ENCODE peak calls at places on chromosomes 2 and 18, in five cellular contexts. I, K, N, H and J are unnamed samples. For H3K4me1, the result is how much of the 10 kb centered on the place peaks cover.

GRCh38 chr2:128635361-128635900 is 316.8 kb upstream of the HS6ST1 start:
- DNase-seq in I (no peak), H (peak), N (no peak), K (peak), J (no peak)

GRCh38 chr2:218273908-218274249 is 3.6 kb downstream of the PNKD start:
- DNase-seq in K (no peak), I (peak), N (no peak), H (no peak), J (no peak)

GRCh38 chr2:174021056-174021656 is 56.0 kb upstream of the SP3 start:
- DNase-seq in K (no peak), H (no peak), N (no peak), I (no peak), J (no peak)

GRCh38 chr2:235642446-235643107 is 148.7 kb downstream of the AGAP1 start:
- DNase-seq in K (no peak), I (no peak), N (no peak), H (no peak), J (no peak)

GRCh38 chr2:218378053-218378452 is 4.0 kb upstream of the SLC11A1 start:
- DNase-seq in K (no peak), I (no peak), N (no peak), H (no peak), J (no peak)

GRCh38 chr2:210072493-210072892 is 70.1 kb downstream of the RPE start:
- DNase-seq in N (no peak), I (no peak), H (no peak), K (no peak), J (no peak)

GRCh38 chr2:9594361-9595063 is 36.3 kb downstream of the YWHAQ start:
- DNase-seq in K (peak), N (peak), I (no peak), H (no peak), J (no peak)

GRCh38 chr18:58355243-58355642 is 273.6 kb downstream of the ALPK2 start:
- DNase-seq in H (no peak), I (no peak), K (no peak), N (no peak), J (no peak)

GRCh38 chr2:143110759-143111428 is 18.3 kb upstream of the ARHGAP15 start:
- DNase-seq in N (peak), H (peak), I (peak), K (no peak), J (no peak)

GRCh38 chr2:236250909-236251579 is 13.2 kb downstream of the ASB18 start:
- DNase-seq in N (no peak), H (no peak), K (no peak), I (no peak), J (no peak)

GRCh38 chr2:134199123-134199522 is 54.7 kb upstream of the MGAT5 start:
- DNase-seq in N (no peak), H (no peak), I (no peak), K (no peak), J (no peak)

GRCh38 chr2:73238976-73239375 is 4.9 kb downstream of the CCT7 start:
- DNase-seq in I (no peak), N (no peak), H (no peak), K (no peak), J (no peak)

GRCh38 chr18:8001711-8002110 is 434.6 kb downstream of the PTPRM start:
- DNase-seq in H (no peak), N (no peak), I (no peak), K (no peak), J (no peak)

GRCh38 chr18:21820811-21821143 is 80.2 kb downstream of the MIB1 start:
- DNase-seq in H (no peak), K (no peak), N (no peak), I (no peak), J (no peak)

GRCh38 chr2:198273670-198274069 is 469.3 kb downstream of the PLCL1 start:
- DNase-seq in K (no peak), I (no peak), H (no peak), N (no peak), J (no peak)

GRCh38 chr2:171515672-171516298 is 6.5 kb upstream of the CYBRD1 start:
- DNase-seq in H (no peak), K (no peak), I (no peak), N (no peak), J (no peak)

GRCh38 chr2:49004046-49004626 is 150.2 kb downstream of the FSHR start:
- DNase-seq in N (no peak), K (no peak), I (no peak), H (no peak), J (no peak)

GRCh38 chr2:66576381-66577330 is 141.7 kb downstream of the MEIS1 start:
- DNase-seq in I (no peak), K (peak), H (no peak), N (peak), J (no peak)

GRCh38 chr18:62670573-62670972 is 44.8 kb upstream of the PHLPP1 start:
- DNase-seq in K (no peak), I (no peak), N (no peak), H (no peak), J (no peak)

GRCh38 chr18:46916551-46917107 is 678 bp downstream of the PIAS2 start:
- DNase-seq in K (no peak), H (no peak), I (no peak), N (peak), J (no peak)

GRCh38 chr2:107402330-107402729 is 424.4 kb upstream of the RGPD4 start:
- DNase-seq in I (no peak), K (no peak), N (peak), H (no peak), J (no peak)

GRCh38 chr2:234932591-234933168 is 19.1 kb upstream of the SH3BP4 start:
- DNase-seq in N (no peak), I (no peak), H (no peak), K (no peak), J (no peak)

GRCh38 chr2:25072606-25073005 is 30.7 kb downstream of the EFR3B start:
- DNase-seq in K (no peak), H (no peak), N (no peak), I (no peak), J (no peak)

GRCh38 chr2:20571644-20572215 is 79.2 kb downstream of the HS1BP3 start:
- DNase-seq in K (no peak), I (no peak), N (no peak), H (no peak), J (no peak)

GRCh38 chr2:238136820-238137537 is 1.5 kb upstream of the KLHL30 start:
- DNase-seq in I (no peak), K (no peak), N (peak), H (no peak), J (no peak)

GRCh38 chr18:22946217-22946616 is 13.1 kb downstream of the RBBP8 start:
- DNase-seq in I (no peak), K (no peak), N (no peak), H (no peak), J (no peak)

GRCh38 chr18:73594749-73595148 is 552.9 kb downstream of the FBXO15 start:
- DNase-seq in K (no peak), N (no peak), I (no peak), H (no peak), J (no peak)

GRCh38 chr2:241514986-241515737 is 6.8 kb upstream of the STK25 start:
- DNase-seq in K (no peak), N (no peak), I (no peak), H (no peak), J (no peak)

GRCh38 chr18:49139726-49140125 is 189.0 kb upstream of the SMAD7 start:
- DNase-seq in N (no peak), H (no peak), K (no peak), I (no peak), J (no peak)

GRCh38 chr18:59140287-59140885 is 702 bp downstream of the SEC11C start:
- DNase-seq in H (peak), K (peak), I (peak), N (peak), J (no peak)

GRCh38 chr2:235605999-235606715 is 112.3 kb downstream of the AGAP1 start:
- DNase-seq in H (no peak), K (no peak), N (no peak), I (no peak), J (no peak)

GRCh38 chr2:150097891-150098595 is 389.4 kb downstream of the RND3 start:
- DNase-seq in N (peak), I (no peak), H (no peak), K (no peak), J (no peak)
- TF ChIP-seq POLR2A in N (no peak), I (no peak), H (no peak), K (no peak), J (no peak)

GRCh38 chr2:106193977-106194778 is at the start of gene UXS1:
- DNase-seq in K (peak), N (peak), H (peak), I (peak), J (peak)

GRCh38 chr2:106192752-106193490 is 1.2 kb downstream of the UXS1 start:
- DNase-seq in H (no peak), K (no peak), I (peak), N (peak), J (no peak)

GRCh38 chr2:106195456-106195855 is 1.4 kb upstream of the UXS1 start:
- DNase-seq in I (no peak), N (no peak), K (no peak), H (no peak), J (no peak)

GRCh38 chr2:106191511-106192016 is 2.5 kb downstream of the UXS1 start:
- DNase-seq in K (no peak), I (no peak), N (no peak), H (no peak), J (no peak)

DNA sequence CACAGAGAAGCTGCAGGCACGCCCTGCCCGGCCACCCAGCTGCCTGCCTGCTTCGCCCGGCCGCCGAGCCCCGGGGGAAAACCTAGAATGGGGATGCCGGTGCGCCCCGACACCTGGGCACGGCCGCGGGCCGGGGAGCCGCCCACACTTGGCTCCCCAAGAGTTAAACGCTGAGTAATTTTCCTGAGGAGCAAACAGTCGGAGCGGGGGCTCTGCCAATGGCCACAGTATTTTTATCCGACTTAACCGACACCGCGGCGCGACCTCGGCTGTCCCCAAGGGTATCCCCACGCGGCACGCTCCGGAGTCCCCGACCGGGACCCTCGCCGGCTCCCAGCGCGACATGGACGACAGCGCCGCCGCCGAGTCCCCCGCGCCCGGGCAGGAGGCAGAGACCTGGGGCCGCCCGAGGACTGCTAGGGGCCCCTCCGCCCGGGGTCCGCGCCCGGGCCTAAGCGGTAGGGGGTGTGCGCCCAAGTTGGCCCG is 567 bp downstream of the UXS1 start:
- DNase-seq in K (no peak), I (peak), H (peak), N (no peak), J (no peak)
- H3K4me1 ChIP-seq in K (under half), I (under half), H (under half), N (under half), J (under half)

GRCh38 chr2:101080214-101081068 is 70.7 kb downstream of the TBC1D8 start:
- DNase-seq in I (peak), K (no peak), H (no peak), N (peak), J (no peak)
- TF ChIP-seq POLR2A in I (no peak), K (no peak), H (no peak), N (no peak), J (no peak)

GRCh38 chr2:55025082-55025481 is 25.2 kb downstream of the RTN4 start:
- DNase-seq in N (no peak), I (no peak), K (no peak), H (no peak), J (no peak)

GRCh38 chr2:55026202-55026601 is 24.0 kb downstream of the RTN4 start:
- DNase-seq in H (no peak), N (no peak), K (no peak), I (no peak), J (no peak)

GRCh38 chr2:55022486-55022885 is 27.8 kb downstream of the RTN4 start:
- DNase-seq in H (no peak), I (no peak), K (no peak), N (no peak), J (no peak)

GRCh38 chr2:55027226-55027625 is 23.0 kb downstream of the RTN4 start:
- DNase-seq in I (no peak), K (no peak), H (no peak), N (no peak), J (no peak)

GRCh38 chr2:55025627-55026026 is 24.6 kb downstream of the RTN4 start:
- DNase-seq in I (no peak), K (no peak), H (no peak), N (no peak), J (no peak)
- H3K4me1 ChIP-seq in I (under half), K (half or more), H (under half), N (under half), J (under half)

GRCh38 chr18:78979058-78979680 is 449 bp upstream of the SALL3 start:
- DNase-seq in K (no peak), H (no peak), I (no peak), N (no peak), J (no peak)
- TF ChIP-seq POLR2A in K (no peak), H (no peak), I (no peak), N (no peak), J (no peak)